ENCODE peak calls at places on chromosomes 6 and 20, in five cellular contexts. U is hippocampal formation, Z is AG08396, V is NCI-H1048, A is head of caudate nucleus. O is an unnamed sample.

GRCh38 chr20:13610205-13610604 is 28.5 kb downstream of the TASP1 start:
- DNase-seq in U (no peak), Z (no peak), V (no peak), A (no peak), O (no peak)

GRCh38 chr20:1809121-1809520 is 86.1 kb upstream of the SIRPA start:
- DNase-seq in U (no peak), Z (peak; percentile 80), V (no peak), A (no peak), O (no peak)

GRCh38 chr6:72820906-72821305 is 199.0 kb downstream of the KCNQ5 start:
- DNase-seq in U (no peak), Z (no peak), V (no peak), A (no peak), O (no peak)

GRCh38 chr20:25056601-25057233 is 1.2 kb downstream of the ACSS1 start:
- DNase-seq in U (no peak), Z (no peak), V (no peak), A (no peak), O (peak; percentile 32)

GRCh38 chr20:50245561-50246366 is 55.1 kb downstream of the CEBPB start:
- DNase-seq in U (no peak), Z (peak; percentile 60), V (no peak), A (no peak), O (no peak)

GRCh38 chr6:129774697-129775447 is 64.9 kb upstream of the ARHGAP18 start:
- DNase-seq in U (peak; percentile 81), Z (peak; percentile 84), V (peak; percentile 65), A (peak; percentile 73), O (peak; percentile 49)

GRCh38 chr6:168372871-168373270 is 53.3 kb upstream of the DACT2 start:
- DNase-seq in U (no peak), Z (no peak), V (no peak), A (no peak), O (no peak)

GRCh38 chr20:22795897-22796296 is 211.5 kb upstream of the FOXA2 start:
- DNase-seq in U (no peak), Z (peak; percentile 75), V (no peak), A (no peak), O (peak; percentile 56)

GRCh38 chr6:158694913-158695312 is 45.1 kb downstream of the SYTL3 start:
- DNase-seq in U (no peak), Z (no peak), V (no peak), A (no peak), O (no peak)

GRCh38 chr6:108687921-108688320 is 127.2 kb downstream of the FOXO3 start:
- DNase-seq in U (no peak), Z (no peak), V (no peak), A (no peak), O (no peak)

GRCh38 chr6:373773-374724 is 17.5 kb upstream of the IRF4 start:
- DNase-seq in U (no peak), Z (peak; percentile 46), V (no peak), A (no peak), O (no peak)

GRCh38 chr20:59577809-59578601 is 26.3 kb upstream of the PHACTR3 start:
- DNase-seq in U (no peak), Z (no peak), V (no peak), A (no peak), O (no peak)

GRCh38 chr20:62355527-62356142 is 11.5 kb downstream of the LAMA5 start:
- DNase-seq in U (no peak), Z (no peak), V (no peak), A (no peak), O (peak; percentile 71)

GRCh38 chr6:3398165-3398562 is 58.7 kb downstream of the SLC22A23 start:
- DNase-seq in U (peak; percentile 66), Z (no peak), V (no peak), A (no peak), O (no peak)

GRCh38 chr6:33004940-33005339 is 4.5 kb downstream of the HLA-DOA start:
- DNase-seq in U (no peak), Z (no peak), V (no peak), A (no peak), O (no peak)

GRCh38 chr20:57654363-57654997 is 34.3 kb upstream of the ZBP1 start:
- DNase-seq in U (peak; percentile 40), Z (peak; percentile 90), V (no peak), A (peak; percentile 59), O (peak; percentile 67)

GRCh38 chr6:26304213-26305096 is 60.5 kb upstream of the BTN3A2 start:
- DNase-seq in U (peak; percentile 46), Z (no peak), V (no peak), A (peak; percentile 23), O (peak; percentile 34)

GRCh38 chr6:28910901-28911680 is 12.7 kb downstream of the TRIM27 start:
- DNase-seq in U (no peak), Z (no peak), V (no peak), A (no peak), O (no peak)

GRCh38 chr6:88426005-88426404 is 259.9 kb upstream of the CNR1 start:
- DNase-seq in U (no peak), Z (no peak), V (no peak), A (no peak), O (no peak)

GRCh38 chr6:7463785-7464184 is 74.2 kb downstream of the RIOK1 start:
- DNase-seq in U (no peak), Z (no peak), V (no peak), A (no peak), O (no peak)

GRCh38 chr6:149963212-149963461 is 606 bp upstream of the ULBP1 start:
- DNase-seq in U (no peak), Z (peak; percentile 27), V (no peak), A (peak; percentile 37), O (no peak)

GRCh38 chr6:99350573-99350972 is 1.1 kb upstream of the FAXC start:
- DNase-seq in U (no peak), Z (no peak), V (no peak), A (peak; percentile 39), O (no peak)

GRCh38 chr6:168368063-168368835 is 48.7 kb upstream of the DACT2 start:
- DNase-seq in U (no peak), Z (no peak), V (no peak), A (no peak), O (no peak)

GRCh38 chr6:150967910-150968309 is 102.4 kb downstream of the MTHFD1L start:
- DNase-seq in U (no peak), Z (no peak), V (no peak), A (no peak), O (no peak)

GRCh38 chr6:38177885-38178583 is 358.5 kb downstream of the ZFAND3 start:
- DNase-seq in U (no peak), Z (no peak), V (no peak), A (no peak), O (no peak)

GRCh38 chr6:127397729-127398609 is 54.6 kb upstream of the ECHDC1 start:
- DNase-seq in U (no peak), Z (no peak), V (no peak), A (no peak), O (no peak)

O was measured in uterus.